ENCODE peak calls at places on chromosomes 5 and 9, in five cellular contexts. V is RKO; G is activated T-helper 1 cell treated with anti-CD3 and anti-CD28 coated beads, Interleukin-12 subunit alpha, Interleukin-12 subunit beta, Interleukin-2, Interleukin-4 antibody, amounts not matched to agents 30 ng/mL and 10 ng/mL and 1 ng/mL, durations not matched to agents 14 hours and 24 hours and 36 hours; I is mammary epithelial cell; X is NCI-H2081. Q is an unnamed sample.
A peak's percentile ranks its signal among the peaks of the same experiment; 100 is the strongest.

GRCh38 chr5:80122599-80122998 is 87.5 kb downstream of the THBS4 start:
- DNase-seq in V (no peak), G (no peak), I (no peak), X (no peak), Q (no peak)

GRCh38 chr9:107394264-107394663 is 95.3 kb downstream of the KLF4 start:
- DNase-seq in V (no peak), G (no peak), I (no peak), X (no peak), Q (no peak)

GRCh38 chr9:90099262-90099982 is 494.6 kb downstream of the GADD45G start:
- DNase-seq in V (peak; percentile 3), G (no peak), I (peak; percentile 25), X (peak; percentile 77), Q (peak; percentile 29)

GRCh38 chr9:84697494-84698114 is 28.1 kb downstream of the NTRK2 start:
- DNase-seq in V (peak; percentile 22), G (peak; percentile 24), I (peak; percentile 51), X (peak; percentile 77), Q (peak; percentile 71)

GRCh38 chr5:167814828-167815227 is 476.6 kb upstream of the WWC1 start:
- DNase-seq in V (no peak), G (no peak), I (peak; percentile 99), X (no peak), Q (peak; percentile 95)

GRCh38 chr5:72956324-72957140 is 691 bp downstream of the FCHO2 start:
- DNase-seq in V (peak; percentile 60), G (peak; percentile 18), I (peak; percentile 57), X (peak; percentile 39), Q (peak; percentile 59)

GRCh38 chr5:138467711-138468132 is 2.4 kb downstream of the EGR1 start:
- DNase-seq in V (peak; percentile 47), G (no peak), I (no peak), X (no peak), Q (no peak)

GRCh38 chr5:53481887-53482716 is 1.7 kb downstream of the FST start:
- DNase-seq in V (peak; percentile 41), G (peak; percentile 60), I (peak; percentile 78), X (no peak), Q (peak; percentile 82)

GRCh38 chr5:137566118-137566541 is 67.0 kb upstream of the SPOCK1 start:
- DNase-seq in V (no peak), G (no peak), I (no peak), X (no peak), Q (peak; percentile 22)

GRCh38 chr5:143920772-143921171 is 108.8 kb downstream of the HMHB1 start:
- DNase-seq in V (no peak), G (no peak), I (peak; percentile 53), X (no peak), Q (peak; percentile 23)

GRCh38 chr5:132013006-132013689 is 1.7 kb upstream of the ACSL6 start:
- DNase-seq in V (no peak), G (no peak), I (no peak), X (no peak), Q (no peak)

GRCh38 chr9:123438321-123438720 is 82.3 kb downstream of the CRB2 start:
- DNase-seq in V (no peak), G (no peak), I (no peak), X (no peak), Q (no peak)

GRCh38 chr9:126347911-126348760 is 21.5 kb downstream of the MVB12B start:
- DNase-seq in V (no peak), G (no peak), I (no peak), X (peak; percentile 35), Q (no peak)

GRCh38 chr9:127447416-127448111 is 3.6 kb downstream of the RPL12 start:
- DNase-seq in V (peak; percentile 72), G (no peak), I (no peak), X (no peak), Q (no peak)

GRCh38 chr9:120032639-120033038 is 547.3 kb downstream of the CDK5RAP2 start:
- DNase-seq in V (no peak), G (no peak), I (no peak), X (no peak), Q (no peak)

GRCh38 chr5:81893961-81894360 is 77.9 kb upstream of the ATG10 start:
- DNase-seq in V (no peak), G (no peak), I (no peak), X (no peak), Q (no peak)

GRCh38 chr5:60340965-60341471 is 358.9 kb downstream of the DEPDC1B start:
- DNase-seq in V (no peak), G (no peak), I (no peak), X (no peak), Q (no peak)

GRCh38 chr5:139821806-139822552 is 26.4 kb downstream of the PSD2 start:
- DNase-seq in V (no peak), G (no peak), I (no peak), X (no peak), Q (no peak)

GRCh38 chr5:76175821-76176403 is 92.7 kb downstream of the SV2C start:
- DNase-seq in V (no peak), G (no peak), I (no peak), X (no peak), Q (no peak)

GRCh38 chr5:114909424-114909823 is 260.3 kb downstream of the TRIM36 start:
- DNase-seq in V (no peak), G (no peak), I (no peak), X (no peak), Q (no peak)

GRCh38 chr5:135345945-135346731 is 52.9 kb downstream of the MACROH2A1 start:
- DNase-seq in V (no peak), G (no peak), I (no peak), X (no peak), Q (no peak)

GRCh38 chr5:65835191-65835590 is 91.2 kb upstream of the ERBIN start:
- DNase-seq in V (no peak), G (no peak), I (no peak), X (no peak), Q (no peak)

GRCh38 chr5:140966293-140967225 is at the start of gene PCDHAC2:
- DNase-seq in V (peak; percentile 48), G (no peak), I (peak; percentile 68), X (peak; percentile 57), Q (peak; percentile 55)

GRCh38 chr5:129074903-129075302 is 19.6 kb upstream of the ISOC1 start:
- DNase-seq in V (peak; percentile 35), G (no peak), I (no peak), X (no peak), Q (peak; percentile 22)